ENCODE peak calls at places on chromosomes 12 and 14, in four cellular contexts. Z is iPS-NIHi11, Y is NCI-H460, M is CMK. F is an unnamed sample.

GRCh38 chr12:9762369-9762768 is 1.7 kb upstream of the CD69 start:
- DNase-seq in M (no peak), Y (no peak), Z (no peak), F (no peak)

GRCh38 chr14:105888784-105889665 is 362.6 kb downstream of the TMEM121 start:
- DNase-seq in M (no peak), Z (no peak), Y (no peak), F (no peak)

GRCh38 chr14:36701144-36701543 is 39.5 kb downstream of the PAX9 start:
- DNase-seq in M (no peak), Z (no peak), Y (no peak), F (no peak)

GRCh38 chr12:11947218-11947617 is 123.5 kb upstream of the BCL2L14 start:
- DNase-seq in Z (no peak), Y (no peak), M (no peak), F (no peak)

GRCh38 chr12:47964102-47964723 is 817 bp downstream of the TMEM106C start:
- DNase-seq in M (no peak), Z (peak), Y (no peak), F (no peak)

GRCh38 chr12:69685810-69686209 is 13.3 kb downstream of the BEST3 start:
- DNase-seq in M (no peak), Y (no peak), Z (no peak), F (no peak)

GRCh38 chr12:11814362-11814761 is 164.9 kb downstream of the ETV6 start:
- DNase-seq in Z (no peak), Y (no peak), M (no peak), F (no peak)

GRCh38 chr14:92945959-92946846 is 23.3 kb downstream of the CHGA start:
- DNase-seq in Z (no peak), M (no peak), Y (peak), F (no peak)

GRCh38 chr12:57627504-57628279 is 5.3 kb downstream of the B4GALNT1 start:
- DNase-seq in Y (no peak), Z (peak), M (no peak), F (no peak)

GRCh38 chr14:82420874-82421273 is 887.2 kb upstream of the SEL1L start:
- DNase-seq in Y (no peak), M (no peak), Z (no peak), F (no peak)

GRCh38 chr12:11728154-11728755 is 78.8 kb downstream of the ETV6 start:
- DNase-seq in M (no peak), Z (no peak), Y (no peak), F (no peak)

GRCh38 chr14:21107360-21107781 is 6.5 kb downstream of the TMEM253 start:
- DNase-seq in Z (no peak), M (no peak), Y (peak), F (no peak)

GRCh38 chr12:48997719-48998496 is 1.3 kb downstream of the DDN start:
- DNase-seq in Y (no peak), M (no peak), Z (peak), F (peak)

GRCh38 chr14:89444044-89444443 is 27.0 kb upstream of the FOXN3 start:
- DNase-seq in Y (no peak), Z (no peak), M (no peak), F (no peak)

GRCh38 chr12:112183141-112183581 is 57.8 kb downstream of the TRAFD1 start:
- DNase-seq in Y (no peak), M (no peak), Z (no peak), F (no peak)

GRCh38 chr12:102059343-102059742 is 2.4 kb downstream of the WASHC3 start:
- DNase-seq in Z (no peak), Y (no peak), M (no peak), F (no peak)

F was measured in effector memory CD8-positive, alpha-beta T cell.